ENCODE peak calls at places on chromosomes 7 and 10, in four cellular contexts. J, B, S and P are unnamed samples. For H3K4me1 and H3K9me3, the result is how much of the 10 kb centered on the place peaks cover.

GRCh38 chr7:53383131-53383530 is 347.7 kb downstream of the POM121L12 start:
- DNase-seq in J (peak), B (no peak), S (no peak), P (no peak)

GRCh38 chr10:33798754-33799153 is 464.3 kb upstream of the NRP1 start:
- DNase-seq in J (no peak), B (no peak), S (no peak), P (no peak)

GRCh38 chr10:845526-845925 is 86.0 kb downstream of the LARP4B start:
- DNase-seq in J (no peak), B (no peak), S (no peak), P (no peak)

GRCh38 chr7:131244259-131244852 is 83.3 kb upstream of the MKLN1 start:
- DNase-seq in J (peak), B (peak), S (no peak), P (no peak)

GRCh38 chr10:35211390-35211789 is 84.7 kb downstream of the CREM start:
- DNase-seq in J (no peak), B (no peak), S (no peak), P (no peak)

GRCh38 chr7:2436341-2437104 is 33.1 kb downstream of the CHST12 start:
- DNase-seq in J (no peak), B (no peak), S (no peak), P (no peak)

GRCh38 chr7:19024261-19024660 is 93.2 kb downstream of the TWIST1 start:
- DNase-seq in J (no peak), B (no peak), S (no peak), P (no peak)

GRCh38 chr7:74405191-74405898 is 48.4 kb upstream of the GTF2IRD1 start:
- DNase-seq in J (no peak), B (no peak), S (no peak), P (no peak)

GRCh38 chr10:97731346-97732051 is 5.4 kb upstream of the ZFYVE27 start:
- DNase-seq in J (peak), B (peak), S (no peak), P (peak)

GRCh38 chr7:37921340-37921805 is 933 bp downstream of the EPDR1 start:
- DNase-seq in J (no peak), B (peak), S (no peak), P (no peak)

GRCh38 chr10:21337171-21337792 is 188.2 kb downstream of the SKIDA1 start:
- DNase-seq in J (no peak), B (no peak), S (no peak), P (no peak)

GRCh38 chr7:55198634-55199366 is 166.3 kb upstream of the LANCL2 start:
- DNase-seq in J (no peak), B (no peak), S (no peak), P (no peak)

GRCh38 chr7:12729112-12729511 is 41.7 kb downstream of the ARL4A start:
- DNase-seq in J (no peak), B (peak), S (no peak), P (peak)

GRCh38 chr7:27112960-27113949 is 10.8 kb upstream of the HOXA2 start:
- DNase-seq in J (no peak), B (peak), S (no peak), P (no peak)

GRCh38 chr7:6510476-6511133 is 40.7 kb downstream of the GRID2IP start:
- DNase-seq in J (no peak), B (no peak), S (no peak), P (no peak)

GRCh38 chr10:63547628-63548356 is 26.6 kb downstream of the REEP3 start:
- DNase-seq in J (no peak), B (no peak), S (no peak), P (no peak)

GRCh38 chr7:39666562-39666961 is 43.2 kb downstream of the RALA start:
- DNase-seq in J (no peak), B (no peak), S (no peak), P (no peak)

GRCh38 chr10:106175760-106176377 is 988.6 kb downstream of the SORCS1 start:
- DNase-seq in J (peak), B (no peak), S (no peak), P (no peak)

GRCh38 chr7:36777062-36777461 is 52.8 kb upstream of the AOAH start:
- DNase-seq in J (no peak), B (no peak), S (no peak), P (no peak)

GRCh38 chr10:3364768-3365480 is 192.3 kb upstream of the PITRM1 start:
- DNase-seq in J (peak), B (no peak), S (no peak), P (no peak)

GRCh38 chr7:96131525-96131924 is 190.4 kb downstream of the SLC25A13 start:
- DNase-seq in J (no peak), B (no peak), S (no peak), P (no peak)

GRCh38 chr10:76973515-76974289 is 663.9 kb downstream of the KCNMA1 start:
- DNase-seq in J (no peak), B (peak), S (no peak), P (no peak)

GRCh38 chr7:70694909-70695803 is 436.8 kb upstream of the GALNT17 start:
- DNase-seq in J (no peak), B (no peak), S (no peak), P (no peak)

GRCh38 chr7:26567263-26567662 is 275.6 kb downstream of the SNX10 start:
- DNase-seq in J (no peak), B (no peak), S (no peak), P (no peak)

GRCh38 chr7:136403591-136403990 is 426.4 kb upstream of the MTPN start:
- DNase-seq in J (no peak), B (no peak), S (no peak), P (no peak)

GRCh38 chr10:112512294-112512693 is 65.3 kb downstream of the VTI1A start:
- DNase-seq in J (no peak), B (no peak), S (no peak), P (no peak)

GRCh38 chr10:110791541-110792073 is 80.1 kb upstream of the PDCD4 start:
- DNase-seq in J (no peak), B (no peak), S (no peak), P (no peak)
- H3K4me1 ChIP-seq in J (under half), B (under half), S (under half), P (under half)

GRCh38 chr7:158498443-158499108 is 89.0 kb downstream of the PTPRN2 start:
- DNase-seq in J (no peak), B (no peak), S (no peak), P (no peak)

GRCh38 chr7:158500651-158501052 is 87.0 kb downstream of the PTPRN2 start:
- DNase-seq in J (no peak), B (no peak), S (no peak), P (no peak)

GRCh38 chr7:158501300-158502067 is 86.1 kb downstream of the PTPRN2 start:
- DNase-seq in J (no peak), B (no peak), S (peak), P (no peak)

GRCh38 chr7:158505683-158506082 is 81.9 kb downstream of the PTPRN2 start:
- DNase-seq in J (no peak), B (no peak), S (no peak), P (no peak)

DNA sequence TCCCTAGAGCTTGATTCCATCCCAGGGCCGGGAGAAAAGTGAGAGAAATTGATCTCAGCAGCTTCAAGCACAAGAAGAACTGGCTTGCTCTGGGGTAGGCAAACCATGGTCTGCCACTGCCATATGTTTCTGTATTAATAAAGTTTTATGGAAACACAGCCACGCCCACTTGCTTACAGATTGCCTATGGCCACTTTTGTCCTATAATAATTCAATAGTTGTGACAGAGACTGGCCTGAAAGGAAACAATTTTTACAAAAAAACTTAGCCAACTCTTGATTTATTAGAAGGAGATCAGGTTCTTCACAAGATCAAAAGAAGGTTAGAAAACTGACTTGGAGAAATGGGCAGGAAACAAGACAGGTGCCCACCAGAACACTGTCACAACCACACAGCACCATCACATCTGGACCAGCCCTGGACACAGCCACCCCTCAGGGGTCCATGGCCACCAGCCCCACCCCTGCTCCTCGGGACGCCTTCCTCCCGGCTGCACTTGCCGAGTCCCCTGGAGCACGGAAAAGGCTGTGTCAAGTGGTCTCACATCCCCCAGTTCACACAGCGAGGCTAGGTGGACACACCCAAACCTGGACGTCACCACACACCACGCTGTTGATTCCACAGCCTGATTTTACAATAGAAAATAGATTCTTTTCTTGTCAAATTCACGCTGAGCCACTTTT is 85.4 kb downstream of the PTPRN2 start:
- DNase-seq in J (no peak), B (no peak), S (no peak), P (no peak)
- H3K9me3 ChIP-seq in J (under half), B (under half), S (under half), P (under half)

DNA sequence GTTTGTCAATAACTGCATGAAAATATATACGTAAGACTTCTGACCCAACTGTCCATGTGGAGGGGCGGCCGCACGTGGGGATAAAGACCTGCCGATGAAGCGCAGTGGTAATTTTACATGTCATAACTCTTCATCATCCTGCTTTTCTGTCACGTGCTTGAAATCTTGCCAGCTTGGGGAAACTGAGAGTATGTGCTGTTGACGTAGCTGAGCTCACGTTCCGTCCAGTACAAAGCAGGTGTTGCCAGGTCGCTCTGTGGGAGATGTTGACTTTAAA is 105.1 kb downstream of the INPP5A start:
- DNase-seq in J (no peak), B (no peak), S (no peak), P (no peak)
- H3K4me1 ChIP-seq in J (under half), B (under half), S (under half), P (under half)

GRCh38 chr7:150342119-150342405 is 633 bp upstream of the RARRES2 start:
- DNase-seq in J (no peak), B (no peak), S (no peak), P (no peak)

GRCh38 chr7:150344299-150344698 is 2.9 kb upstream of the RARRES2 start:
- DNase-seq in J (no peak), B (no peak), S (no peak), P (no peak)

GRCh38 chr7:150343225-150343624 is 1.8 kb upstream of the RARRES2 start:
- DNase-seq in J (no peak), B (no peak), S (no peak), P (no peak)

GRCh38 chr7:150346922-150347321 is 5.5 kb upstream of the RARRES2 start:
- DNase-seq in J (no peak), B (no peak), S (no peak), P (no peak)

DNA sequence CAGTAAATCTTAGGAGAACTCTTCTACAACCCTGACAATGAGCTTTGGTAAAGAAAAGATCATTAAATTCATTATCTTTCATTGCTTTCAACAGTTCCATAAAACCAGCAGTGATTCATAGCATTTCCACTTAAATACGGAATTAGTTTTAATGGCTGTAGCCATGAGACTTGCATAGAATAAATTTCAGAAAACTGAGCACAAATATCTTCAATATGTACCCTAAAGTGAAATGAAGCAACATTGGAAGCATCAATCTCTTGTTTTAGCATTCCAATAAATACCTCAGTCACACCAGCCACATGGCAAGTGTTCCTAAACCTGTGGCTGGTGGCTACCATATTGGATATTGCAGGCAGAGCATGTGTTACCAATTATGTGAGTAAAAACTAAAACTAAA is 3.6 kb upstream of the RARRES2 start:
- DNase-seq in J (no peak), B (no peak), S (no peak), P (no peak)
- H3K9me3 ChIP-seq in J (under half), B (under half), S (under half), P (under half)

DNA sequence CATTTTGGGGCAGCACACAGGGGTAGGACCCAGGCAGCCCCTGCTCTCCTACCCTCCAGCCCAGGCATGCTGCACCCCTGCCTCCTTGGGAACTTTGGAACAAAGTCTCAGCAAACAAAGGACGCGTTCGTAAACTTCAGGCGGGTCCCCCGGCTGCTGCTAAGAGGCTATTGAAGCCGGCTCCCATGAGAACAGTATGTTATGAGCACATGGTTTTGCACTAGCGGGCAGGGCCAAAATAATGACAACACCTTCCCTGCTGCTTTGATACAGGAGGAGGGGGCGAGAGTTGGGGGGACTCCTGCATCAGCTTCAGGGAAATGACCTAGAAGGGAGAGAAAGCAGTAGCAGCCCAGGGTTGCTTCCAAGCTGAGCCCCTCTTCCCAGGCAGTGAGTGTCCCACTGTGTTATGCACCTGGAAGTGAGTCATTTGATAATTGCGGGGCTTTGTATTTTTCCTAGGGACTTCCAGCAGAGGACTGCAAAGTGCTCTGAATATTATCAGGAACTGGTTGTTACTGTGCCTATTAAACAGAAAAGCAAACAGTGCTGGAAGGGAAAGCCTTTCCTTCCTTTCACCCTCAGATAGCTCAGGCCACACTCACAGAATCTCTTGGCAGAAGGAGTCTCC is 6.9 kb downstream of the ITPRIP start:
- DNase-seq in J (no peak), B (no peak), S (peak), P (no peak)
- H3K4me1 ChIP-seq in J (half or more), B (under half), S (half or more), P (half or more)

DNA sequence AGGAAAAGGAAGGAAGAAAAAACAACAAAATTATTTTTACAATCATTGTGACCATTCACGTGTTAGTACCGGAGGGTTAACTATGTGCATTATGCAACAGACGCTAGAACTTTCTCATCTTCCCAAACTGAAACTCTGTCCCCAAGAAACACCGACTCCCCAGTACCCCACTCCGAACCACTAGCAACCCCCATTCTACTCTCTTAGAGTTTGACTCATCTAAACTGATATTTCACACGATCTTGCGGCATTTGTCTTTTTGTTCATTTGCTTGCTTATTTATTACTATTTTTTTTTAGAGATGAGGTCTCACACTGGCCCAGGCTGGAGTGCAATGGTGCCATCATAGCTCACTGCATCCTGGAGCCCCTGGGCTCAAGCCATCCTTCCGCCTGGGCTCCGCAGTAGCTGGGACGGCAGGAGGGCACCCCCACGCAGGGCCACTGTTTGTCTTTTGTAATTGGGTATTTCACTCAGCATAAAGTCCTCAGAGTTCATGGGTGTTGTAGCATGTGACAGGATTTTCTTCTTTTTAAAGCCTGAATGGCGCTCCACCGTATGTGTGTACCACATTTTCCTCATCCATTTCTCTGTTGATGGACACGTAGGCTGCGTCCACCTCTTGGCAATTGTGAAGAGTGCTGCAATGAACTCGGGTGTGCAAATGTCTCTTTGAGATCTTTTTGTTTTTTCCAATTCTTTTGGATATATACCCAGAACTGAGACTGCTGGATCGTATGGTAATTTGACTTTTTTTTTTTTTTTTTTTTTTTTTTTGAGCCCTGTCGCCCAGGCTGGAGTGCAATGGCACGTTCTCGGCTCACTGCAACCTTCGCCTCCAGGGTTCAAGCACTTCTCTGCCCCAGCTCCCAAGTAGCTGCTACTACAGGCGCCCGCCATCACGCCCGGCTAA is 9.5 kb downstream of the MNX1 start:
- DNase-seq in J (no peak), B (no peak), S (no peak), P (no peak)
- H3K9me3 ChIP-seq in J (under half), B (under half), S (under half), P (under half)